ENCODE peak calls at places on chromosome 5, in nine cellular contexts. J is SJSA1, K is SK-N-SH, R is mesendoderm, H is endothelial cell, E is HTR-8/SVneo, B is gastrocnemius medialis, Z is GM12878, L is immature natural killer cell. Y is an unnamed sample.

GRCh38 chr5:135866044-135866443 is 29.6 kb downstream of the IL9 start:
- DNase-seq in J (no peak), K (no peak), R (no peak), H (no peak), E (no peak), B (no peak), Z (no peak), L (no peak), Y (no peak)

GRCh38 chr5:132354828-132355765 is 14.4 kb upstream of the SLC22A5 start:
- DNase-seq in J (no peak), K (no peak), R (no peak), H (no peak), E (no peak), B (no peak), Z (no peak), L (no peak), Y (no peak)

GRCh38 chr5:1351156-1351555 is 6.3 kb upstream of the CLPTM1L start:
- DNase-seq in J (no peak), K (no peak), R (no peak), H (no peak), E (no peak), B (no peak), Z (no peak), L (no peak), Y (no peak)

GRCh38 chr5:151239237-151239861 is 13.6 kb upstream of the GM2A start:
- DNase-seq in J (peak), K (peak), R (peak), H (peak), E (peak), B (peak), Z (no peak), L (peak), Y (peak)

GRCh38 chr5:68535121-68535520 is 319.6 kb downstream of the PIK3R1 start:
- DNase-seq in J (no peak), K (no peak), R (no peak), H (no peak), E (no peak), B (no peak), Z (no peak), L (no peak), Y (no peak)

GRCh38 chr5:26889810-26890209 is 148.6 kb downstream of the CDH9 start:
- DNase-seq in J (no peak), K (no peak), R (peak), H (no peak), E (no peak), B (no peak), Z (no peak), L (no peak), Y (no peak)

GRCh38 chr5:37184748-37185364 is 64.3 kb downstream of the CPLANE1 start:
- DNase-seq in J (no peak), K (no peak), R (no peak), H (no peak), E (no peak), B (no peak), Z (peak), L (no peak), Y (no peak)

GRCh38 chr5:116778015-116778414 is 203.4 kb upstream of the SEMA6A start:
- DNase-seq in J (no peak), K (no peak), R (peak), H (peak), E (peak), B (no peak), Z (no peak), L (no peak), Y (no peak)

GRCh38 chr5:74655716-74656115 is 15.2 kb upstream of the ENC1 start:
- DNase-seq in J (no peak), K (no peak), R (no peak), H (no peak), E (no peak), B (no peak), Z (no peak), L (no peak), Y (no peak)

GRCh38 chr5:140576776-140577201 is 12.2 kb downstream of the SLC35A4 start:
- DNase-seq in J (no peak), K (no peak), R (peak), H (no peak), E (no peak), B (no peak), Z (no peak), L (no peak), Y (no peak)

GRCh38 chr5:137344723-137345322 is 154.3 kb downstream of the SPOCK1 start:
- DNase-seq in J (peak), K (peak), R (peak), H (peak), E (peak), B (peak), Z (no peak), L (no peak), Y (peak)

GRCh38 chr5:35232124-35232523 is 1.8 kb upstream of the PRLR start:
- DNase-seq in J (no peak), K (no peak), R (no peak), H (no peak), E (no peak), B (no peak), Z (no peak), L (no peak), Y (no peak)

GRCh38 chr5:73160239-73160671 is 12.7 kb upstream of the TMEM174 start:
- DNase-seq in J (no peak), K (no peak), R (no peak), H (no peak), E (no peak), B (no peak), Z (peak), L (peak), Y (no peak)

GRCh38 chr5:1492757-1493156 is 31.0 kb downstream of the LPCAT1 start:
- DNase-seq in J (no peak), K (no peak), R (no peak), H (no peak), E (no peak), B (no peak), Z (no peak), L (peak), Y (no peak)

GRCh38 chr5:142016576-142016975 is 3.7 kb upstream of the GNPDA1 start:
- DNase-seq in J (no peak), K (no peak), R (no peak), H (no peak), E (no peak), B (no peak), Z (no peak), L (no peak), Y (no peak)

GRCh38 chr5:43418561-43418960 is 6.4 kb upstream of the CCL28 start:
- DNase-seq in J (no peak), K (no peak), R (no peak), H (no peak), E (no peak), B (no peak), Z (no peak), L (no peak), Y (no peak)

GRCh38 chr5:142499591-142500384 is 175.0 kb upstream of the SPRY4 start:
- DNase-seq in J (no peak), K (no peak), R (no peak), H (no peak), E (no peak), B (no peak), Z (no peak), L (no peak), Y (no peak)

GRCh38 chr5:34552129-34552528 is 104.0 kb upstream of the RAI14 start:
- DNase-seq in J (no peak), K (no peak), R (no peak), H (no peak), E (no peak), B (no peak), Z (no peak), L (no peak), Y (no peak)

GRCh38 chr5:82749453-82749852 is 327.7 kb downstream of the TMEM167A start:
- DNase-seq in J (no peak), K (peak), R (no peak), H (no peak), E (no peak), B (no peak), Z (no peak), L (no peak), Y (no peak)

GRCh38 chr5:139131062-139131856 is 66.9 kb downstream of the SIL1 start:
- DNase-seq in J (no peak), K (no peak), R (no peak), H (no peak), E (no peak), B (peak), Z (no peak), L (no peak), Y (peak)

GRCh38 chr5:150764530-150764929 is 5.7 kb upstream of the DCTN4 start:
- DNase-seq in J (no peak), K (no peak), R (no peak), H (no peak), E (no peak), B (no peak), Z (no peak), L (no peak), Y (no peak)

GRCh38 chr5:10534491-10535236 is 29.2 kb upstream of the ANKRD33B start:
- DNase-seq in J (no peak), K (no peak), R (no peak), H (no peak), E (no peak), B (no peak), Z (no peak), L (no peak), Y (no peak)

GRCh38 chr5:51471642-51472041 is 88.4 kb downstream of the ISL1 start:
- DNase-seq in J (no peak), K (no peak), R (no peak), H (no peak), E (no peak), B (no peak), Z (no peak), L (no peak), Y (no peak)

GRCh38 chr5:58239731-58240130 is 220.2 kb downstream of the PLK2 start:
- DNase-seq in J (no peak), K (no peak), R (no peak), H (no peak), E (no peak), B (no peak), Z (no peak), L (no peak), Y (no peak)

Y was measured in D341Med.